ENCODE peak calls at places on chromosomes 11 and 22, in six cellular contexts. W, P, U, D, K and V are unnamed samples.

GRCh38 chr22:44707752-44708151 is 5.7 kb downstream of the PRR5 start:
- ATAC-seq in W (no peak), P (no peak), U (no peak), D (no peak), K (no peak), V (no peak)

GRCh38 chr22:46108564-46109473 is 41.5 kb upstream of the PPARA start:
- ATAC-seq in W (no peak), P (peak), U (no peak), D (no peak), K (peak), V (peak)

GRCh38 chr11:132493786-132494185 is 1038.5 kb downstream of the OPCML start:
- ATAC-seq in W (no peak), P (no peak), U (no peak), D (no peak), K (no peak), V (no peak)

GRCh38 chr22:45180280-45180679 is 16.6 kb downstream of the NUP50 start:
- ATAC-seq in W (no peak), P (no peak), U (no peak), D (no peak), K (no peak), V (no peak)

GRCh38 chr11:27465629-27466028 is 7.0 kb downstream of the LGR4 start:
- ATAC-seq in W (no peak), P (no peak), U (no peak), D (no peak), K (no peak), V (no peak)

GRCh38 chr22:36775589-36775965 is 342 bp downstream of the IFT27 start:
- ATAC-seq in W (no peak), P (peak), U (peak), D (no peak), K (peak), V (peak)

GRCh38 chr11:58494096-58494495 is 13.8 kb downstream of the OR5B21 start:
- ATAC-seq in W (no peak), P (no peak), U (no peak), D (no peak), K (no peak), V (peak)

GRCh38 chr11:104830508-104830907 is 67.8 kb downstream of the CASP12 start:
- ATAC-seq in W (no peak), P (no peak), U (no peak), D (no peak), K (no peak), V (peak)

GRCh38 chr11:46336781-46337180 is 10.5 kb upstream of the DGKZ start:
- ATAC-seq in W (no peak), P (no peak), U (no peak), D (no peak), K (no peak), V (no peak)